ENCODE peak calls at places on chromosomes 7 and 10, in four cellular contexts. One of them, this sample, is unnamed.

GRCh38 chr7:102288285-102288930 is 1.7 kb downstream of the SH2B2 start:
- DNase-seq in IMR-90: no peak
- DNase-seq in GM12878: no peak
- DNase-seq in K562: peak; percentile 41
- DNase-seq in this sample: no peak

GRCh38 chr10:1251769-1252168 is 195.6 kb downstream of the WDR37 start:
- DNase-seq in IMR-90: no peak
- DNase-seq in GM12878: no peak
- DNase-seq in K562: no peak
- DNase-seq in this sample: no peak

GRCh38 chr10:14736600-14737081 is 38.1 kb downstream of the FAM107B start:
- DNase-seq in IMR-90: peak; percentile 77
- DNase-seq in GM12878: no peak
- DNase-seq in K562: no peak
- DNase-seq in this sample: no peak

GRCh38 chr10:74431816-74432215 is 280.8 kb downstream of the ADK start:
- DNase-seq in IMR-90: no peak
- DNase-seq in GM12878: no peak
- DNase-seq in K562: no peak
- DNase-seq in this sample: no peak

GRCh38 chr10:1175956-1176565 is 119.9 kb downstream of the WDR37 start:
- DNase-seq in IMR-90: no peak
- DNase-seq in GM12878: no peak
- DNase-seq in K562: no peak
- DNase-seq in this sample: no peak

GRCh38 chr10:31101123-31101522 is 69.5 kb upstream of the ZNF438 start:
- DNase-seq in IMR-90: peak; percentile 93
- DNase-seq in GM12878: peak; percentile 59
- DNase-seq in K562: no peak
- DNase-seq in this sample: peak; percentile 77

GRCh38 chr7:77498659-77499379 is 38.3 kb upstream of the PTPN12 start:
- DNase-seq in IMR-90: no peak
- DNase-seq in GM12878: no peak
- DNase-seq in K562: peak; percentile 20
- DNase-seq in this sample: no peak

GRCh38 chr7:106419455-106420182 is 134.8 kb upstream of the NAMPT start:
- DNase-seq in IMR-90: no peak
- DNase-seq in GM12878: no peak
- DNase-seq in K562: no peak
- DNase-seq in this sample: no peak

GRCh38 chr7:98826811-98827231 is 43.0 kb downstream of the TMEM130 start:
- DNase-seq in IMR-90: no peak
- DNase-seq in GM12878: no peak
- DNase-seq in K562: no peak
- DNase-seq in this sample: no peak

GRCh38 chr7:16923019-16923418 is 41.2 kb upstream of the AGR3 start:
- DNase-seq in IMR-90: no peak
- DNase-seq in GM12878: no peak
- DNase-seq in K562: no peak
- DNase-seq in this sample: no peak

GRCh38 chr10:127149613-127150081 is 46.7 kb downstream of the INSYN2A start:
- DNase-seq in IMR-90: peak; percentile 49
- DNase-seq in GM12878: no peak
- DNase-seq in K562: no peak
- DNase-seq in this sample: no peak

GRCh38 chr10:6062101-6062771 is at the start of gene IL2RA:
- DNase-seq in IMR-90: no peak
- DNase-seq in GM12878: no peak
- DNase-seq in K562: no peak
- DNase-seq in this sample: no peak

GRCh38 chr10:69345890-69346474 is 67.7 kb downstream of the HK1 start:
- DNase-seq in IMR-90: no peak
- DNase-seq in GM12878: no peak
- DNase-seq in K562: no peak
- DNase-seq in this sample: peak; percentile 56

GRCh38 chr10:132836832-132837540 is 51.0 kb upstream of the NKX6-2 start:
- DNase-seq in IMR-90: peak; percentile 4
- DNase-seq in GM12878: no peak
- DNase-seq in K562: peak; percentile 43
- DNase-seq in this sample: peak; percentile 18

GRCh38 chr10:78377362-78377761 is 343.7 kb downstream of the RPS24 start:
- DNase-seq in IMR-90: no peak
- DNase-seq in GM12878: no peak
- DNase-seq in K562: no peak
- DNase-seq in this sample: no peak

GRCh38 chr7:99864041-99864440 is 12.8 kb downstream of the OR2AE1 start:
- DNase-seq in IMR-90: no peak
- DNase-seq in GM12878: no peak
- DNase-seq in K562: no peak
- DNase-seq in this sample: no peak

GRCh38 chr10:62049815-62050626 is 148.5 kb downstream of the ARID5B start:
- DNase-seq in IMR-90: no peak
- DNase-seq in GM12878: no peak
- DNase-seq in K562: no peak
- DNase-seq in this sample: peak; percentile 64

GRCh38 chr7:45653209-45653907 is 79.2 kb downstream of the ADCY1 start:
- DNase-seq in IMR-90: no peak
- DNase-seq in GM12878: no peak
- DNase-seq in K562: no peak
- DNase-seq in this sample: no peak

GRCh38 chr10:54065106-54065505 is 735.9 kb downstream of the PCDH15 start:
- DNase-seq in IMR-90: no peak
- DNase-seq in GM12878: no peak
- DNase-seq in K562: no peak
- DNase-seq in this sample: no peak

GRCh38 chr7:142554555-142555532 is 194.4 kb upstream of the PRSS1 start:
- DNase-seq in IMR-90: peak; percentile 75
- DNase-seq in GM12878: no peak
- DNase-seq in K562: no peak
- DNase-seq in this sample: no peak

GRCh38 chr10:63007112-63007511 is 126.0 kb upstream of the NRBF2 start:
- DNase-seq in IMR-90: no peak
- DNase-seq in GM12878: no peak
- DNase-seq in K562: no peak
- DNase-seq in this sample: no peak

GRCh38 chr10:23439920-23440875 is 1.3 kb downstream of the OTUD1 start:
- DNase-seq in IMR-90: peak; percentile 37
- DNase-seq in GM12878: no peak
- DNase-seq in K562: peak; percentile 14
- DNase-seq in this sample: peak; percentile 32

GRCh38 chr7:70505886-70506285 is 626.1 kb upstream of the GALNT17 start:
- DNase-seq in IMR-90: no peak
- DNase-seq in GM12878: no peak
- DNase-seq in K562: no peak
- DNase-seq in this sample: no peak

GRCh38 chr10:87781545-87781944 is 36.5 kb downstream of the ATAD1 start:
- DNase-seq in IMR-90: no peak
- DNase-seq in GM12878: no peak
- DNase-seq in K562: no peak
- DNase-seq in this sample: no peak

GRCh38 chr10:31290386-31290785 is 28.6 kb upstream of the ZEB1 start:
- DNase-seq in IMR-90: no peak
- DNase-seq in GM12878: no peak
- DNase-seq in K562: no peak
- DNase-seq in this sample: no peak

GRCh38 chr7:131285558-131285957 is 42.1 kb upstream of the MKLN1 start:
- DNase-seq in IMR-90: no peak
- DNase-seq in GM12878: no peak
- DNase-seq in K562: no peak
- DNase-seq in this sample: no peak

GRCh38 chr10:128868481-128868880 is 598.6 kb upstream of the MGMT start:
- DNase-seq in IMR-90: no peak
- DNase-seq in GM12878: no peak
- DNase-seq in K562: no peak
- DNase-seq in this sample: no peak

GRCh38 chr10:124627851-124628675 is 116.1 kb downstream of the FAM53B start:
- DNase-seq in IMR-90: no peak
- DNase-seq in GM12878: no peak
- DNase-seq in K562: peak; percentile 80
- DNase-seq in this sample: no peak

GRCh38 chr10:49690673-49691356 is 11.4 kb downstream of the C10orf53 start:
- DNase-seq in IMR-90: peak; percentile 25
- DNase-seq in GM12878: no peak
- DNase-seq in K562: no peak
- DNase-seq in this sample: no peak

GRCh38 chr7:41010967-41011366 is 691.9 kb downstream of the INHBA start:
- DNase-seq in IMR-90: no peak
- DNase-seq in GM12878: no peak
- DNase-seq in K562: no peak
- DNase-seq in this sample: peak; percentile 70

GRCh38 chr7:41006591-41006990 is 696.3 kb downstream of the INHBA start:
- DNase-seq in IMR-90: peak; percentile 44
- DNase-seq in GM12878: no peak
- DNase-seq in K562: no peak
- DNase-seq in this sample: no peak

GRCh38 chr7:41007351-41007751 is 695.5 kb downstream of the INHBA start:
- DNase-seq in IMR-90: no peak
- DNase-seq in GM12878: no peak
- DNase-seq in K562: no peak
- DNase-seq in this sample: no peak

GRCh38 chr7:41013117-41013516 is 689.8 kb downstream of the INHBA start:
- DNase-seq in IMR-90: no peak
- DNase-seq in GM12878: no peak
- DNase-seq in K562: no peak
- DNase-seq in this sample: no peak

DNA sequence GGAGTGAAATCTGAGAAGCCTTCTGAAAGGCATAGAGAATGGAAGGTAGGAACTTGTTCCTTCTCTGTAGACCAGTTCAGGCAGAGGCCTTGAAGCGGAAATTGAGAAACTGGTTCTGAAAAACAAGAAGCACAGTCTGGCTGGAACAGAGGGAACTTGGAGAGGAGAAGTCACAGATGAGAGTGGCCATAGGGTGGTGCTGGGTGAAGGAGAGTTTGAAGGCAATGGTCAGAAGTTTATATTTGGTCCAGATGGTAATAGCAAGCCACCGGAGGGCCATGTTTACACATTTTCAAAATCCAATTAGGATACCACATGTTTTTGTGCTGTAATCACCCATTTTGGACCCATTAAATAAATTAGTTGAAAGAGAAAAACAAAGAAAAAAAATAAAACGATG is 692.5 kb downstream of the INHBA start:
- DNase-seq in IMR-90: peak; percentile 10
- DNase-seq in GM12878: no peak
- DNase-seq in K562: no peak
- DNase-seq in this sample: peak; percentile 12
- TF ChIP-seq FOS in IMR-90: no peak
- TF ChIP-seq FOS in GM12878: no peak
- TF ChIP-seq FOS in K562: no peak
- TF ChIP-seq FOS in this sample: no peak

GRCh38 chr7:133203490-133203889 is 49.4 kb upstream of the EXOC4 start:
- DNase-seq in IMR-90: no peak
- DNase-seq in GM12878: no peak
- DNase-seq in K562: no peak
- DNase-seq in this sample: no peak

DNA sequence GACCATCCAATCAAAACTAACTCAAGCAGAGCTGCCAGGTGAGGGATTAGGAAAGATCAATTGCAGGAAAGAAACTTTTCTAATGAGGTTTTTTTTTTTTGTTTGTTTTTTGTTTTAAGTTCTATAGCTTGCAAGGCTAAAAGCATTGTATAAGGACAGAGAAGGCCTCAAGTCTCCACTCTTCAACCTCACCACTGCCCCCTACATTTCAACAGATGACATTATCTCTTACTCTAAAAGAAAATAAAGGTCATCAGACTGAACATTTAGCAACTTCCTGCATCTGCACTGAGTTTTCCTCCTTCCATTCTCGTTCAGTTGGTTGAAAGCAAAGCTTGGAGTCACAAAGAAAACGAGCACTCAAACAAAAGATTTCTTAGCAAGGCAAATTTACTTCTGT is 45.2 kb upstream of the EXOC4 start:
- DNase-seq in IMR-90: no peak
- DNase-seq in GM12878: no peak
- DNase-seq in K562: peak; percentile 60
- DNase-seq in this sample: no peak
- TF ChIP-seq CTCF in IMR-90: peak; percentile 14
- TF ChIP-seq CTCF in GM12878: peak; percentile 24
- TF ChIP-seq CTCF in K562: peak; percentile 54
- TF ChIP-seq CTCF in this sample: no peak

GRCh38 chr7:44060091-44060947 is 5.0 kb downstream of the PGAM2 start:
- DNase-seq in IMR-90: no peak
- DNase-seq in GM12878: no peak
- DNase-seq in K562: no peak
- DNase-seq in this sample: no peak
- TF ChIP-seq FOS in IMR-90: no peak
- TF ChIP-seq FOS in GM12878: no peak
- TF ChIP-seq FOS in K562: no peak
- TF ChIP-seq FOS in this sample: no peak

GRCh38 chr7:24980695-24981543 is 941 bp upstream of the OSBPL3 start:
- DNase-seq in IMR-90: peak; percentile 36
- DNase-seq in GM12878: no peak
- DNase-seq in K562: no peak
- DNase-seq in this sample: peak; percentile 54
- TF ChIP-seq CTCF in IMR-90: no peak
- TF ChIP-seq CTCF in GM12878: no peak
- TF ChIP-seq CTCF in K562: no peak
- TF ChIP-seq CTCF in this sample: no peak

DNA sequence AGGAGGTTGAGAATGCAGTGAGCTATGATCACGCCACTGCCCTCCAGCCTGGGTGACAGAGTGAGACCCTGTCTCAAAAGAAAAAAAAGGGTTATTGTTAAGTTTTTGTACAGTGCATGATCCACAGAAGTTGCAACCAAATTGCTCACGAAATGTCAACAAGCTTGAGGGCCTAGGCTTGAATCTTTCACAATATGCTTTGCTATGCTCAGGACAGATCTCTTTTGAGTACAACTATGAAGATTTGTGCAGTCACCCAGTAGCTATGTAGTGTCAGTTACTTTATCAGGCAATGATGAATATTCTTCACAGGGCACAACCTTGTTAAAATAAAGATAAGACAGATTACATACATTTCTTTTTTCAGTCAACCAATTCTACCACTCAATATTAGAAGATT is 109.2 kb downstream of the PRTFDC1 start:
- DNase-seq in IMR-90: no peak
- DNase-seq in GM12878: no peak
- DNase-seq in K562: no peak
- DNase-seq in this sample: no peak
- TF ChIP-seq FOS in IMR-90: no peak
- TF ChIP-seq FOS in GM12878: no peak
- TF ChIP-seq FOS in K562: no peak
- TF ChIP-seq FOS in this sample: no peak

DNA sequence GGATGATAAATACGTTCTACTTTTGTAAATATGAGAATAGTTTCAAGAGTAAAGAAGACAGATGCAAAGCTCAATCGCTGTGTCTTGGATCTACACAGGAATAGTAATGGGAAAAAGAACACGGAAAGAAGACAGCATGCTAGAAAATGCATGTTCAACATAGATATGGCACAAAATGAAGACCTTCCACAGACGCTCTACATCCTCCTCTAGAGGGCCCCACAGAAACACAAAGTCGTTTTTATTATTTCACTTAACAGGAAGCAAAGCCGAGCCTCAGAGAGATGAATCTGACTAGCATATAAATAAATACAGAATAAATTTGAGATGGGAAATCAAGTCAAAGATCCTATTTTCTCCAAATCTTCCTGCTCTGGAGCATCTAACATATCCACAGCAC is 292.6 kb downstream of the PARD3 start:
- DNase-seq in IMR-90: peak; percentile 35
- DNase-seq in GM12878: no peak
- DNase-seq in K562: peak; percentile 31
- DNase-seq in this sample: peak; percentile 53
- TF ChIP-seq CTCF in IMR-90: peak; percentile 59
- TF ChIP-seq CTCF in GM12878: peak; percentile 63
- TF ChIP-seq CTCF in K562: peak; percentile 38
- TF ChIP-seq CTCF in this sample: peak; percentile 35

GRCh38 chr7:155843426-155844018 is 31.3 kb upstream of the SHH start:
- DNase-seq in IMR-90: no peak
- DNase-seq in GM12878: no peak
- DNase-seq in K562: no peak
- DNase-seq in this sample: no peak
- TF ChIP-seq FOS in IMR-90: no peak
- TF ChIP-seq FOS in GM12878: no peak
- TF ChIP-seq FOS in K562: no peak
- TF ChIP-seq FOS in this sample: no peak